ENCODE peak calls at places on chromosomes 6 and 20, in ten cellular contexts. Q is spleen, W is tibial artery, P is Panc1, G is neural progenitor cell, Z is GM23338, N is heart right ventricle, J is fibroblast of pulmonary artery, U is stomach, B is lung. Y is an unnamed sample.

GRCh38 chr20:61120595-61121515 is 131.2 kb upstream of the CDH4 start:
- DNase-seq in N (peak), B (peak), Z (peak), G (peak), U (no peak), W (peak), J (peak), Q (no peak), P (no peak), Y (peak)

GRCh38 chr6:108453601-108454157 is 107.0 kb upstream of the FOXO3 start:
- DNase-seq in G (no peak), Z (no peak), W (no peak), B (no peak), J (peak), Q (no peak), N (peak), P (no peak), U (no peak), Y (peak)

GRCh38 chr6:56843476-56844349 is 111.2 kb upstream of the BEND6 start:
- DNase-seq in P (no peak), G (peak), W (peak), Q (peak), J (peak), Z (peak), U (peak), N (peak), B (peak), Y (peak)

GRCh38 chr6:6379573-6379972 is 59.1 kb upstream of the F13A1 start:
- DNase-seq in N (no peak), J (no peak), W (no peak), Q (no peak), G (no peak), P (no peak), B (no peak), U (no peak), Z (no peak), Y (peak)

GRCh38 chr20:53739799-53740785 is 146.5 kb upstream of the ZNF217 start:
- DNase-seq in Z (no peak), W (no peak), G (no peak), Q (no peak), N (no peak), J (peak), P (peak), U (no peak), B (no peak), Y (peak)

GRCh38 chr20:1252416-1252815 is 13.7 kb upstream of the SNPH start:
- DNase-seq in Q (no peak), P (no peak), G (no peak), N (no peak), W (no peak), J (no peak), B (no peak), U (no peak), Z (no peak), Y (no peak)

GRCh38 chr6:42963855-42964605 is 3.5 kb downstream of the GNMT start:
- DNase-seq in Z (peak), G (peak), B (no peak), P (no peak), W (no peak), N (no peak), U (no peak), J (peak), Q (peak), Y (peak)

GRCh38 chr6:43394982-43395381 is 25.5 kb upstream of the ZNF318 start:
- DNase-seq in N (no peak), P (no peak), G (no peak), J (no peak), Z (no peak), Q (no peak), B (no peak), U (no peak), W (no peak), Y (no peak)

GRCh38 chr6:151436814-151437213 is 15.1 kb downstream of the RMND1 start:
- DNase-seq in J (peak), Z (no peak), W (no peak), P (no peak), N (no peak), Q (no peak), G (no peak), U (no peak), B (no peak), Y (peak)

GRCh38 chr6:2830183-2830582 is 11.5 kb downstream of the SERPINB1 start:
- DNase-seq in B (no peak), N (no peak), G (no peak), W (no peak), U (no peak), P (no peak), Z (no peak), J (no peak), Q (no peak), Y (no peak)

GRCh38 chr20:33373735-33374605 is 27.3 kb downstream of the CDK5RAP1 start:
- DNase-seq in N (no peak), J (peak), G (no peak), B (no peak), U (no peak), Q (no peak), P (peak), Z (no peak), W (no peak), Y (peak)

GRCh38 chr20:36465109-36466080 is 75.9 kb upstream of the MYL9 start:
- DNase-seq in P (peak), B (no peak), G (peak), Z (peak), N (no peak), Q (no peak), W (peak), U (peak), J (peak), Y (peak)

GRCh38 chr6:7518853-7519252 is 22.6 kb upstream of the DSP start:
- DNase-seq in W (no peak), N (no peak), J (no peak), Q (no peak), P (no peak), B (no peak), U (no peak), Z (no peak), G (no peak), Y (no peak)

GRCh38 chr20:50586531-50587232 is 76.5 kb downstream of the PTPN1 start:
- DNase-seq in N (no peak), Z (no peak), Q (peak), U (no peak), W (no peak), J (no peak), G (no peak), P (no peak), B (no peak), Y (no peak)

GRCh38 chr6:19354181-19354580 is 483.0 kb upstream of the ID4 start:
- DNase-seq in G (no peak), Q (no peak), P (no peak), J (no peak), B (no peak), Z (no peak), W (no peak), N (no peak), U (no peak), Y (no peak)

GRCh38 chr6:144158133-144158532 is 7.8 kb downstream of the STX11 start:
- DNase-seq in U (no peak), G (no peak), P (no peak), B (peak), Q (no peak), J (peak), Z (peak), W (peak), N (peak), Y (peak)

GRCh38 chr6:53803081-53803860 is 8.5 kb downstream of the LRRC1 start:
- DNase-seq in G (no peak), B (no peak), W (no peak), Z (no peak), N (no peak), J (no peak), Q (no peak), P (no peak), U (no peak), Y (peak)

GRCh38 chr6:45422541-45423110 is 44.9 kb upstream of the SUPT3H start:
- DNase-seq in G (peak), U (peak), N (peak), B (peak), Z (peak), J (peak), P (no peak), Q (peak), W (no peak), Y (peak)

GRCh38 chr6:41670703-41671360 is 32.6 kb downstream of the MDFI start:
- DNase-seq in P (no peak), J (no peak), B (no peak), U (no peak), W (no peak), G (no peak), Q (no peak), Z (no peak), N (no peak), Y (no peak)

GRCh38 chr6:36633915-36634314 is 39.8 kb downstream of the SRSF3 start:
- DNase-seq in W (peak), N (peak), Q (peak), P (no peak), U (peak), Z (no peak), B (peak), J (peak), G (no peak), Y (peak)

GRCh38 chr6:128098000-128098581 is 197.2 kb upstream of the THEMIS start:
- DNase-seq in Q (no peak), U (no peak), Z (no peak), W (no peak), P (no peak), G (no peak), J (peak), B (no peak), N (no peak), Y (no peak)

GRCh38 chr6:129959358-129959930 is 58.9 kb upstream of the L3MBTL3 start:
- DNase-seq in P (no peak), Z (no peak), U (no peak), J (no peak), N (no peak), B (no peak), Q (no peak), W (no peak), G (no peak), Y (no peak)

GRCh38 chr6:129955584-129955983 is 62.8 kb upstream of the L3MBTL3 start:
- DNase-seq in J (no peak), N (no peak), Q (no peak), B (no peak), P (no peak), G (no peak), Z (no peak), W (no peak), U (no peak), Y (no peak)

GRCh38 chr6:129957941-129958898 is 60.2 kb upstream of the L3MBTL3 start:
- DNase-seq in P (no peak), Q (no peak), G (no peak), W (no peak), J (no peak), N (no peak), Z (no peak), U (no peak), B (no peak), Y (no peak)

GRCh38 chr6:129954749-129955431 is 63.5 kb upstream of the L3MBTL3 start:
- DNase-seq in W (no peak), P (no peak), B (no peak), U (no peak), Z (no peak), J (no peak), Q (no peak), G (no peak), N (no peak), Y (no peak)
- TF ChIP-seq CTCF in W (no peak), P (no peak), B (no peak), U (no peak), Z (no peak), J (no peak), Q (no peak), G (no peak), N (no peak), Y (no peak)

DNA sequence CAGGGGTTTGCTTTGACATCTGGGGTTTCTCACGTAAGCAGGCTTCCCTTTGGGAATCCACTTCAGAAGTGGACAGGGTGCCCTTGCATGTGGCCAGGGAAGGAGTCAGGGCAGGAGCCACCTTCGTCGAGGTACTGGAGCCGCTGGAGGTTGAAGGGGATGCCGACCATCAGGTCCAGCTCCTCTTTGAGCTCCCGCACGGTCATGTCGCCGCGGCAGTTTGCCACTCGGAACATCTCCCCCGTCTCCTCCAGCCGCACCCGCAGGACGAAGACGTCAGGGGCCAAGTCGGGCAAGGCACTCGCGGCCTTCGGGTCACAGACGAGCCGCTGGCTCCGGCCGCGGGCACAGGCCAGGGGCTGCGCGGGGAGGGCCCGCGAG is 360 bp downstream of the ANKRD60 start:
- DNase-seq in Z (peak), U (no peak), N (no peak), P (no peak), B (no peak), G (peak), Q (no peak), W (no peak), J (no peak), Y (no peak)
- H3K4me3 ChIP-seq in Z (peak), U (peak), N (no peak), P (no peak), B (no peak), G (peak), Q (peak), W (no peak), J (peak), Y (peak)

DNA sequence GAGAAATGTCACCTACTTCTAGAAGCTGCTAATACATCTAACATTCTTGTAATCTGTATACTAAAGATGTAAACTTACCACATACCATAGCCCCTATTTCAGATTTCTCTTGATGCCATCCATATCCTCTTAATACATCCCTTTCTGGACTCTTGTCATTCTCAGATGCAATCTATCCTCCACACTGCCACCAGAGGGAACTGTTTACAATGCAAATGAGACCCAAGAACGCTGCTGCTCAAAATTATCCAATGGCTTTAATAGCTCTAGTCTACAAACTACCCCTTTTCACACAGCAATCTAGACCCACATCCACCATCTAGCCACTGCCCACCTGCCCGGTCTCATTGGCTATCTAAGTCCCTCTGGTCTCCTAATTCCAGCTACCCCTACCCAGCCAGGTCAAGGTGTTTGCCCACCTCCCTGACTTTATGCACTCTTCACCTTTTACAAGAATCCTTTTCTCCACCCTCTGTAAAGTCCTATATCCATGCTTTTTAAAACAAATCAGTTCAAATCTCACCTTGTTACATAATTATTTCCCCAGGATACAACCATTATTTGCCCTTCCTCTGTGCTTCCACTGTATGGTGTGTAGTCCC is 14.8 kb downstream of the FAXC start:
- DNase-seq in Q (no peak), W (no peak), J (peak), U (no peak), N (no peak), B (no peak), G (peak), Z (peak), P (peak), Y (peak)
- TF ChIP-seq CTCF in Q (no peak), W (peak), J (peak), U (peak), N (peak), B (no peak), G (peak), Z (peak), P (peak), Y (peak)

GRCh38 chr6:30724906-30725667 is 4.9 kb downstream of the TUBB start:
- DNase-seq in B (no peak), W (no peak), P (no peak), G (no peak), U (no peak), J (no peak), Z (no peak), N (no peak), Q (peak), Y (no peak)
- H3K4me3 ChIP-seq in B (no peak), W (no peak), P (no peak), G (no peak), U (no peak), J (no peak), Z (no peak), N (no peak), Q (no peak), Y (no peak)

GRCh38 chr6:145892026-145892425 is 72.1 kb downstream of the SHPRH start:
- DNase-seq in N (no peak), Q (no peak), Z (no peak), P (no peak), G (no peak), U (no peak), W (no peak), B (no peak), J (no peak), Y (no peak)

GRCh38 chr6:145893586-145893985 is 70.6 kb downstream of the SHPRH start:
- DNase-seq in J (no peak), P (no peak), W (no peak), Q (no peak), B (no peak), U (no peak), N (no peak), G (no peak), Z (no peak), Y (no peak)

GRCh38 chr6:145897552-145897951 is 66.6 kb downstream of the SHPRH start:
- DNase-seq in W (no peak), U (no peak), N (no peak), Z (no peak), P (no peak), B (no peak), J (no peak), Q (no peak), G (no peak), Y (no peak)

GRCh38 chr6:145898376-145898775 is 65.8 kb downstream of the SHPRH start:
- DNase-seq in G (no peak), N (no peak), U (no peak), B (no peak), Z (no peak), Q (no peak), W (no peak), J (no peak), P (no peak), Y (no peak)

GRCh38 chr6:145895802-145896201 is 68.4 kb downstream of the SHPRH start:
- DNase-seq in P (no peak), B (no peak), N (no peak), G (no peak), J (peak), Q (no peak), Z (no peak), U (no peak), W (no peak), Y (peak)
- TF ChIP-seq CTCF in P (peak), B (no peak), N (no peak), G (peak), J (peak), Q (no peak), Z (no peak), U (no peak), W (no peak), Y (peak)

DNA sequence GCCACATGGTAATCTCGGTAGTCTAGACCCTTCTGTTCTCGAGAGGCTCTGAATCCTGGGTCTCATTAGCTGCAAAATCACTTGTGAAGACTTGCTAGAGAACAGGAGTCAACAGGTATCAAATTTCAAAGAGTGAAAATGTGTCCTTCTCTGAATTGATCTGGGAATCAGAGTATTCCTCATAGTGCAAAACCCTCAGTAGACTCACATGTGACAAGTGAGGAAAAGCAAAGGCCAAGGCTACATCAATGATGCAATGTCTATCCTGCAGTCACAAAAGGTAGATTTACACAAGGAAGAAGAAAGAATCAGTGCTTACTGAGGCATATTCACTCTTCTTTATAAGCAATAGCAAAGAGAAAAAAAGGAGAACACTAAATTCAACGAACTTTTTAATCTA is 1220.0 kb upstream of the GJE1 start:
- DNase-seq in U (no peak), J (no peak), B (no peak), Z (peak), G (no peak), P (no peak), N (no peak), Q (no peak), W (no peak), Y (no peak)
- H3K4me3 ChIP-seq in U (no peak), J (no peak), B (no peak), Z (no peak), G (no peak), P (no peak), N (no peak), Q (no peak), W (no peak), Y (no peak)

GRCh38 chr6:98847767-98848538 is 13.6 kb downstream of the POU3F2 start:
- DNase-seq in J (no peak), Z (peak), Q (peak), W (no peak), N (no peak), U (no peak), G (peak), B (no peak), P (no peak), Y (no peak)
- TF ChIP-seq CTCF in J (no peak), Z (no peak), Q (no peak), W (no peak), N (no peak), U (no peak), G (peak), B (no peak), P (no peak), Y (peak)

GRCh38 chr20:10673831-10674683 is at the start of gene JAG1:
- DNase-seq in U (peak), B (peak), Q (peak), Z (peak), J (peak), G (peak), N (peak), P (peak), W (peak), Y (peak)

GRCh38 chr20:10674684-10675455 is 1.1 kb upstream of the JAG1 start:
- DNase-seq in W (peak), N (peak), U (peak), B (peak), P (no peak), Z (peak), J (peak), G (peak), Q (peak), Y (peak)

GRCh38 chr20:10676518-10676917 is 2.7 kb upstream of the JAG1 start:
- DNase-seq in B (no peak), U (no peak), P (no peak), G (no peak), Q (no peak), Z (no peak), J (no peak), W (no peak), N (no peak), Y (no peak)

GRCh38 chr20:10673176-10673830 is 496 bp downstream of the JAG1 start:
- DNase-seq in U (peak), N (no peak), Q (peak), J (no peak), G (peak), Z (peak), B (peak), W (no peak), P (no peak), Y (peak)

GRCh38 chr20:10675456-10675848 is 1.7 kb upstream of the JAG1 start:
- DNase-seq in Q (no peak), J (no peak), N (no peak), P (no peak), U (no peak), W (no peak), Z (no peak), B (no peak), G (no peak), Y (no peak)
- H3K4me3 ChIP-seq in Q (peak), J (no peak), N (peak), P (peak), U (peak), W (peak), Z (peak), B (no peak), G (peak), Y (no peak)

GRCh38 chr20:34956751-34957472 is 1.2 kb downstream of the MYH7B start:
- DNase-seq in Z (no peak), B (no peak), Q (no peak), J (no peak), P (no peak), G (no peak), N (no peak), U (no peak), W (no peak), Y (no peak)

GRCh38 chr20:34953960-34954359 is 1.6 kb downstream of the GSS start:
- DNase-seq in B (no peak), G (no peak), Z (no peak), W (no peak), Q (no peak), P (no peak), N (no peak), U (no peak), J (no peak), Y (no peak)

GRCh38 chr20:34955232-34956040 is at the start of the genes GSS and MYH7B:
- DNase-seq in B (peak), G (peak), Q (peak), P (peak), W (peak), N (peak), U (peak), J (peak), Z (peak), Y (peak)

GRCh38 chr20:34954905-34955231 is 738 bp downstream of the GSS start:
- DNase-seq in B (no peak), W (no peak), J (no peak), N (peak), P (no peak), U (peak), G (no peak), Q (no peak), Z (peak), Y (peak)

DNA sequence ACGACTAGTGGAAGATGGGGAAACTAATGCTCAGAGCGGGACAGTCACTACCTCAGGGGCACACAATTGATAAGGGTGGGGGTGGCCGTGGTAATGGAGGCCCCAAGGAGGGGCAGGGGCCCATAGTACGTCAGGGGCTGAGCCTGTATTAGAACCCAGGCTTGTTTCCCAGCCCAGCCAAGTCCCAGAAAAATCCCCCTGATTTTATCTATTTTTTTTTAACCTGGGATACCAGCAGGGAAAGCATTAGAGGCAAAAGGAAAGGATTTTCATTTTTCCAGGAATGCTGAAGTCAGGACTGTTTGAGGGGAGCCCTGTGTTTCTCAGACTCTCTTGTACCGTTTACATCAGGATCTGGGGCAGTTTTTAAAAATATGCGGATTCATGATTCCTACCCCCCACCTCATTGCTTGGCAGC is 382 bp downstream of the MYH7B start:
- DNase-seq in G (no peak), W (no peak), U (no peak), J (no peak), Q (no peak), B (no peak), Z (no peak), P (no peak), N (no peak), Y (no peak)
- TF ChIP-seq CTCF in G (no peak), W (no peak), U (no peak), J (no peak), Q (peak), B (no peak), Z (no peak), P (peak), N (no peak), Y (no peak)

Y was measured in AG10803.